ENCODE peak calls at places on chromosome 12, in six cellular contexts. R, O, C, W, D and F are unnamed samples.

GRCh38 chr12:47078733-47079364 is 572 bp upstream of the PCED1B start:
- DNase-seq in O (peak), D (peak), R (no peak), C (peak), W (peak), F (peak)

GRCh38 chr12:65949986-65950385 is 125.7 kb downstream of the HMGA2 start:
- DNase-seq in C (no peak), W (no peak), D (no peak), R (no peak), O (no peak), F (no peak)

GRCh38 chr12:94174576-94174975 is 26.2 kb downstream of the PLXNC1 start:
- DNase-seq in D (no peak), R (no peak), O (no peak), C (no peak), W (no peak), F (no peak)

GRCh38 chr12:116091579-116091978 is 185.9 kb downstream of the MED13L start:
- DNase-seq in R (no peak), C (no peak), O (no peak), D (no peak), W (no peak), F (no peak)

GRCh38 chr12:124294686-124295315 is at the start of gene RFLNA:
- DNase-seq in C (no peak), O (no peak), W (peak), D (no peak), R (peak), F (no peak)

GRCh38 chr12:76569685-76570604 is 10.4 kb upstream of the OSBPL8 start:
- DNase-seq in W (no peak), D (no peak), C (no peak), R (no peak), O (no peak), F (no peak)

GRCh38 chr12:113424915-113425823 is 3.0 kb downstream of the SDSL start:
- DNase-seq in R (peak), D (peak), O (peak), C (no peak), W (no peak), F (no peak)

GRCh38 chr12:49909826-49910225 is 6.1 kb upstream of the FAIM2 start:
- DNase-seq in D (peak), W (peak), C (peak), R (peak), O (no peak), F (no peak)

DNA sequence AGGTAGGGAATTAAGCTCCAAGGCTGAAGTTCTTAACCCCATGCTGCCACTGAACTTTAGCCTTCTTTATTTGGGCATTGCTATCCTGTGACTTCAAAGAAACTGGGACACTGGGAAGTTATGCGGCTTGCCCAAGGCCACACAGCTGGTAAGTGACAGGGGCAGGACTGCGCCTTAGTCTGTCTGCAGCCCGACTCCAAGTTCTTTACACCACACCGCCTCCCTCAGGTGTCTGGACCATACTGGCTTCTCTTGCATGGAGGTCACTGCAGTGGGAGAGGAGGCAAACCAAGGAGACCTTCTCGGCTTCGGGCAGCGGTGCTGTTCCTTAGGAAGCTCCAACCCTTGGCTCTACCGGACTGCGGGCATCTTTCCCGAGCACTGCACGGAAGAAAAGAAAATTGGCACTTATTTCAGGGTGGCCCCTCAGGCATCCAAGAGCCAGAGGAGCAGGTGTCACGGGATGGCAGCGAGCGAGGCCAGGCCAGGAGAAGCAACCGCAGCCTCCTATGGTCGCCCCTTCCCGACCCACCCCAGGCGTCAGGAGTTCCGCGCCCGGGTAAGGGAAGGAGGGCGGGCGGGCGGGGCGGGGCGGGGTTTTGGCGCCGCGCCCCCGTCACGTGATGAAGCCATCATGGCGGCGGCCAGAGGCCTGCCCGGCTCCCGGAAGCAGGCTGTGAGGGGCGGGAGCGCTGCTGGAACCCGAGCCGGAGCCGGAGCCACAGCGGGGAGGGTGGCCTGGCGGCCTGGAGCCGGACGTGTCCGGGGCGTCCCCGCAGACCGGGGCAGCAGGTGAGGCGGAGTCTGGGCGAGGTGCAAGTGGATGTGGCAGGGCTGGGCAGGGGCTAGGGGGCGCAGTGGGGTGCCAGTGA is 16.4 kb upstream of the ESPL1 start:
- DNase-seq in D (peak), W (peak), R (peak), C (peak), O (peak), F (peak)
- TF ChIP-seq POLR2A in D (peak), W (peak), R (no peak), C (peak), O (peak), F (peak)

GRCh38 chr12:108116254-108116653 is 12.8 kb upstream of the WSCD2 start:
- DNase-seq in C (no peak), R (no peak), D (no peak), O (no peak), W (no peak), F (no peak)
- TF ChIP-seq POLR2A in C (no peak), R (no peak), D (no peak), O (no peak), W (no peak), F (no peak)

DNA sequence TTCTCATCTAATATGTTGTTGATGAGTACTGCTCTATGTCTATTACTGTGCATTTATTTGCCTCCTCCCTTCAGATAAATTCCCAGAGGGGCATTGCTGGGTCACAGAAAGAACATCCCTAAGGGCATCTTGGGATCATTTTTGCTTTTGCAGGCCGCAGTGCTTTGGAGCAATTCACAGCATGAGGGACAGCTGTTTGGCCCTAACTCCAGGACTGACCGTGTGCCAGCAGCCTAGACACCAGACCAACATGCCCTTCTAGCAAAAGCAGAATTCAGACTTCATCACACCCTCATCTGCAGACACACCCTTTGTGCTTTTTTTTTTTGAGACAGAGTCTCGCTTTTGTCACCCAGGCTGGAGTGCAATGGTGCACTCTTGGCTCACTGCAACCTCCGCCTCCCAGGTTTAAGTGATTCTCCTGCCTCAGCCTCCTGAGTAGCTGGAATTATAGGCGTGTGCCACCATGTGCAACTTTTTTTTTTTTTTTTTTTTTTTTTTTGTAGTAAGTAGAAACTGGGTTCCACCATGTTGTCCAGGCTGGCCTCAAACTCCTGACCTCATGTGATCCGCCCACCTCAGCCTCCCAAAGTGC is 31.0 kb downstream of the RNF34 start:
- DNase-seq in C (no peak), D (no peak), W (no peak), R (no peak), O (no peak), F (no peak)
- TF ChIP-seq POLR2A in C (no peak), D (no peak), W (no peak), R (no peak), O (no peak), F (no peak)

DNA sequence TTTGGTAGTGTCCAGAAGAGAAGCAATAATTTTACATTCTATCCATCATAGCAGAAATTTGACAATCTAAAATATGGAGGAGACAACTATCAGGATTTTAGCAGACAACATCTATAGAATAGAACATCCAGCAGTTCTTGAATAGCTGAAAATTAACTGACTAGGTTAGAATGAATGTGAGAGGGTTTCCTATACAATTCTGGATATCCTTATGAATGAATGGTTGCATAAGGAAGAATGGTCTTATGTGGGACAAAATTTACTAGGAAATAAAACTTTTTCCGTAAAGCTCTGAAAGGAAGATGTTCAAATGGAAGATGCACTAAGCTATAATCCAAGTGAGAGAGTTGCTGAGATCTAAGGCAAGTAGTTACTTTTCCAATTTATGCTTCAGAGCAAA is at the start of gene OR6C3:
- DNase-seq in W (no peak), R (no peak), D (no peak), C (no peak), O (no peak), F (no peak)
- TF ChIP-seq POLR2A in W (no peak), R (no peak), D (no peak), C (no peak), O (no peak), F (no peak)

GRCh38 chr12:127158385-127159061 is 1108.4 kb upstream of the TMEM132C start:
- DNase-seq in W (no peak), C (no peak), O (no peak), R (no peak), D (no peak), F (no peak)
- TF ChIP-seq POLR2A in W (no peak), C (no peak), O (no peak), R (no peak), D (no peak), F (no peak)

DNA sequence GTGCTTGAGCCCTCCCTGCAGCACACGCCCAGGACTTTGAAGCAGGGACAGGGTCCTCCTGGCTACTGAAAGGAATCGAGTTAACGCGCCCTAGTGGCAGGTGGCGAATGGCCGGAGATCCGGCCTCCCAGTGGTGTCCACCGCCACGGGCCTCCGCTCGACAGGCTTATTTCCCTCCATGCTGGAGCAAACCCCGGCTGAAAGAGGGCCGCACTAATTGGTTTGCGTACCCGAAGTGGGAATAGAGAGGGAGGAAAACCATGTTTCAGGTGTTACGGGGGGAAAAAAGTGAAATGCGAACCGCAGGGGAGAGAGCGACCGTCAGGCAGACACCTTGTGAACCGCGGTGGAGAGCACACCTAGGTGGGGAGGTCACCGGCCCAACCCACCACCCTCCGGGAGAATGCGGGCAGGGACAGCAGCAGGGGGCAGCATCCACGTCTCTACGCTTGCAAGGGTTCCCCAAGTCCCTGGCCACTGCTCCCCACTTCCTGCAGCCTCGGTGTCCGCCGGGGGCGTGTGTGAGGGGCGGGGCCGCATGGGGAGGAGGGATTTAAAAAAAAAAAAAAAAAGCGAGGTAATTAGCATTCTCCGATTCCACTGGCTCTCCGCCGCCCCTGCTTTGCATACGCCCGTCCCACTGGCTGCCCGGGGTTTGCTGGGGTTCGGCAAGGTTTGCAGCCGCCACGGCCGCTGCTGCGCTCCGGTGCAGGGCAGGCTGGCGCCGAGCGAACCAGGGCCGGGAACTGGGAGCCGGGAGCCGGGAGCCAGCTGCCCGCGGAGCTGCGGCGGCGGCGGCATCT is 224.6 kb upstream of the CRY1 start:
- DNase-seq in O (peak), R (peak), D (peak), C (no peak), W (peak), F (peak)
- TF ChIP-seq POLR2A in O (peak), R (no peak), D (no peak), C (no peak), W (no peak), F (peak)

GRCh38 chr12:13948631-13949030 is 32.8 kb downstream of the GRIN2B start:
- DNase-seq in D (no peak), C (no peak), R (no peak), W (no peak), O (no peak), F (no peak)

GRCh38 chr12:13945641-13946040 is 35.8 kb downstream of the GRIN2B start:
- DNase-seq in C (no peak), W (no peak), D (no peak), O (no peak), R (no peak), F (no peak)

GRCh38 chr12:13950502-13950901 is 30.9 kb downstream of the GRIN2B start:
- DNase-seq in C (no peak), D (no peak), O (peak), R (no peak), W (no peak), F (no peak)

GRCh38 chr12:13945236-13945635 is 36.2 kb downstream of the GRIN2B start:
- DNase-seq in O (no peak), R (no peak), W (no peak), D (no peak), C (no peak), F (no peak)

GRCh38 chr12:13947237-13947945 is 34.0 kb downstream of the GRIN2B start:
- DNase-seq in D (no peak), O (no peak), W (no peak), R (no peak), C (no peak), F (no peak)
- TF ChIP-seq POLR2A in D (no peak), O (no peak), W (no peak), R (no peak), C (no peak), F (no peak)